ENCODE peak calls at places on chromosomes 5 and 9, in eight cellular contexts. I, G, C, J, T, E, H and R are unnamed samples.
A peak's percentile ranks its signal among the peaks of the same experiment; 100 is the strongest.

GRCh38 chr5:157828949-157829639 is 29.9 kb downstream of the CLINT1 start:
- DNase-seq in I (no peak), G (no peak), C (no peak), J (no peak), T (no peak), E (peak; percentile 38), H (no peak), R (no peak)

GRCh38 chr9:101561740-101562139 is 28.1 kb downstream of the RNF20 start:
- DNase-seq in I (no peak), G (no peak), C (no peak), J (no peak), T (no peak), E (no peak), H (no peak), R (no peak)

GRCh38 chr5:150001660-150002493 is 1.3 kb downstream of the HMGXB3 start:
- DNase-seq in I (peak; percentile 63), G (peak; percentile 52), C (no peak), J (peak; percentile 43), T (peak; percentile 48), E (peak; percentile 76), H (no peak), R (no peak)

GRCh38 chr5:63961598-63962161 is 565 bp downstream of the HTR1A start:
- DNase-seq in I (peak; percentile 32), G (no peak), C (no peak), J (no peak), T (no peak), E (no peak), H (no peak), R (no peak)

GRCh38 chr5:59097116-59097515 is 514.2 kb downstream of the RAB3C start:
- DNase-seq in I (no peak), G (no peak), C (no peak), J (no peak), T (no peak), E (no peak), H (no peak), R (no peak)

GRCh38 chr9:2704504-2704903 is 12.8 kb upstream of the KCNV2 start:
- DNase-seq in I (no peak), G (no peak), C (no peak), J (no peak), T (no peak), E (no peak), H (no peak), R (no peak)

GRCh38 chr9:35914307-35914807 is 5.1 kb downstream of the SPAAR start:
- DNase-seq in I (peak; percentile 80), G (no peak), C (peak; percentile 89), J (no peak), T (no peak), E (peak; percentile 61), H (no peak), R (peak; percentile 83)

GRCh38 chr5:50963647-50964584 is 297.5 kb downstream of the PARP8 start:
- DNase-seq in I (no peak), G (no peak), C (no peak), J (no peak), T (no peak), E (no peak), H (no peak), R (no peak)

GRCh38 chr5:141822134-141822533 is 56.1 kb downstream of the PCDH1 start:
- DNase-seq in I (no peak), G (no peak), C (no peak), J (no peak), T (no peak), E (no peak), H (no peak), R (no peak)

GRCh38 chr5:91225848-91226686 is 157.1 kb downstream of the ARRDC3 start:
- DNase-seq in I (peak; percentile 62), G (peak; percentile 58), C (peak; percentile 74), J (peak; percentile 56), T (peak; percentile 60), E (peak; percentile 32), H (no peak), R (no peak)

GRCh38 chr5:150661821-150662596 is 958 bp downstream of the MYOZ3 start:
- DNase-seq in I (no peak), G (no peak), C (peak; percentile 46), J (no peak), T (no peak), E (no peak), H (no peak), R (no peak)

GRCh38 chr5:84069608-84070179 is 315.0 kb downstream of the EDIL3 start:
- DNase-seq in I (no peak), G (no peak), C (no peak), J (no peak), T (no peak), E (no peak), H (no peak), R (no peak)

GRCh38 chr9:109447329-109448076 is 50.6 kb downstream of the PTPN3 start:
- DNase-seq in I (no peak), G (no peak), C (no peak), J (no peak), T (no peak), E (no peak), H (no peak), R (no peak)

GRCh38 chr9:95382433-95382832 is 64.9 kb upstream of the FANCC start:
- DNase-seq in I (no peak), G (no peak), C (no peak), J (no peak), T (no peak), E (no peak), H (no peak), R (no peak)

GRCh38 chr9:134127616-134128015 is 8.3 kb upstream of the WDR5 start:
- DNase-seq in I (no peak), G (no peak), C (no peak), J (no peak), T (no peak), E (no peak), H (no peak), R (no peak)

GRCh38 chr5:173240091-173241050 is 5.4 kb upstream of the NKX2-5 start:
- DNase-seq in I (no peak), G (no peak), C (no peak), J (no peak), T (no peak), E (no peak), H (no peak), R (peak; percentile 66)

GRCh38 chr5:177256296-177256695 is 47.2 kb downstream of the RAB24 start:
- DNase-seq in I (no peak), G (no peak), C (no peak), J (no peak), T (peak; percentile 50), E (peak; percentile 40), H (no peak), R (no peak)

GRCh38 chr5:169304175-169304574 is 3.2 kb upstream of the SLIT3 start:
- DNase-seq in I (no peak), G (no peak), C (no peak), J (no peak), T (no peak), E (no peak), H (no peak), R (no peak)

GRCh38 chr5:177553671-177554429 is 513 bp downstream of the FAM193B start:
- DNase-seq in I (peak; percentile 8), G (peak; percentile 35), C (peak; percentile 78), J (peak; percentile 38), T (peak; percentile 47), E (peak; percentile 45), H (no peak), R (peak; percentile 42)

GRCh38 chr5:10248378-10249260 is 1.1 kb downstream of the ATPSCKMT start:
- DNase-seq in I (no peak), G (no peak), C (no peak), J (no peak), T (no peak), E (no peak), H (no peak), R (no peak)

GRCh38 chr5:38883842-38884241 is 38.0 kb downstream of the OSMR start:
- DNase-seq in I (no peak), G (no peak), C (no peak), J (no peak), T (no peak), E (no peak), H (no peak), R (no peak)

GRCh38 chr5:68196876-68197275 is 18.7 kb upstream of the PIK3R1 start:
- DNase-seq in I (no peak), G (no peak), C (no peak), J (no peak), T (no peak), E (no peak), H (no peak), R (no peak)

GRCh38 chr5:41414598-41414997 is 95.8 kb downstream of the PLCXD3 start:
- DNase-seq in I (no peak), G (no peak), C (no peak), J (no peak), T (no peak), E (no peak), H (no peak), R (no peak)

GRCh38 chr9:113538131-113538530 is 74.6 kb downstream of the RGS3 start:
- DNase-seq in I (no peak), G (no peak), C (peak; percentile 62), J (no peak), T (no peak), E (no peak), H (no peak), R (no peak)

GRCh38 chr9:12784461-12785250 is 9.8 kb downstream of the LURAP1L start:
- DNase-seq in I (no peak), G (no peak), C (no peak), J (no peak), T (peak; percentile 78), E (no peak), H (no peak), R (no peak)

GRCh38 chr9:101119206-101119819 is 90.8 kb downstream of the PLPPR1 start:
- DNase-seq in I (peak; percentile 93), G (no peak), C (no peak), J (no peak), T (peak; percentile 55), E (peak; percentile 73), H (peak; percentile 54), R (peak; percentile 30)

GRCh38 chr5:148973455-148973854 is 89.4 kb downstream of the SH3TC2 start:
- DNase-seq in I (no peak), G (no peak), C (no peak), J (no peak), T (no peak), E (no peak), H (no peak), R (no peak)

GRCh38 chr5:178476531-178476930 is 113.7 kb downstream of the COL23A1 start:
- DNase-seq in I (no peak), G (no peak), C (no peak), J (no peak), T (no peak), E (no peak), H (no peak), R (no peak)